ENCODE peak calls at places on chromosome 1, in five cellular contexts. J, P, K, X and Q are unnamed samples.

GRCh38 chr1:24374891-24375786 is 38.4 kb downstream of the STPG1 start:
- DNase-seq in J (peak), P (no peak), K (no peak), X (no peak), Q (no peak)

GRCh38 chr1:61742620-61743431 is 546 bp downstream of the PATJ start:
- DNase-seq in J (peak), P (peak), K (no peak), X (no peak), Q (peak)

GRCh38 chr1:217184854-217185253 is 446.0 kb downstream of the GPATCH2 start:
- DNase-seq in J (no peak), P (no peak), K (no peak), X (no peak), Q (no peak)

GRCh38 chr1:47915677-47916353 is 81.4 kb downstream of the TRABD2B start:
- DNase-seq in J (no peak), P (no peak), K (no peak), X (no peak), Q (no peak)

GRCh38 chr1:117161887-117162286 is 40.3 kb upstream of the TRIM45 start:
- DNase-seq in J (peak), P (peak), K (no peak), X (no peak), Q (no peak)

GRCh38 chr1:116457944-116458343 is 84.9 kb downstream of the ATP1A1 start:
- DNase-seq in J (no peak), P (no peak), K (no peak), X (no peak), Q (no peak)

GRCh38 chr1:18960409-18960808 is 3.9 kb upstream of the IFFO2 start:
- DNase-seq in J (no peak), P (no peak), K (no peak), X (no peak), Q (no peak)

GRCh38 chr1:223114871-223115270 is 28.2 kb downstream of the TLR5 start:
- DNase-seq in J (no peak), P (no peak), K (no peak), X (no peak), Q (no peak)

GRCh38 chr1:109796484-109797305 is 33.0 kb upstream of the EPS8L3 start:
- DNase-seq in J (no peak), P (no peak), K (no peak), X (no peak), Q (no peak)

GRCh38 chr1:59815892-59816291 is 1.1 kb downstream of the HOOK1 start:
- DNase-seq in J (no peak), P (peak), K (no peak), X (no peak), Q (no peak)

GRCh38 chr1:76374111-76374510 is 299.6 kb downstream of the ST6GALNAC3 start:
- DNase-seq in J (no peak), P (no peak), K (no peak), X (no peak), Q (no peak)

GRCh38 chr1:16087733-16088132 is 14.3 kb upstream of the FAM131C start:
- DNase-seq in J (no peak), P (no peak), K (no peak), X (no peak), Q (no peak)

GRCh38 chr1:118974641-118975040 is 13.5 kb downstream of the TBX15 start:
- DNase-seq in J (no peak), P (no peak), K (no peak), X (no peak), Q (no peak)

GRCh38 chr1:157315544-157315943 is 177.3 kb upstream of the ETV3 start:
- DNase-seq in J (no peak), P (no peak), K (no peak), X (no peak), Q (no peak)

GRCh38 chr1:209710098-209710497 is 5.5 kb downstream of the HSD11B1 start:
- DNase-seq in J (no peak), P (no peak), K (no peak), X (no peak), Q (no peak)

GRCh38 chr1:7975212-7975865 is 13.8 kb downstream of the PARK7 start:
- DNase-seq in J (peak), P (peak), K (peak), X (no peak), Q (no peak)

GRCh38 chr1:226674892-226675719 is 64.0 kb downstream of the ITPKB start:
- DNase-seq in J (no peak), P (no peak), K (no peak), X (peak), Q (no peak)

GRCh38 chr1:38235705-38236104 is 189.1 kb upstream of the POU3F1 start:
- DNase-seq in J (no peak), P (no peak), K (no peak), X (no peak), Q (no peak)

GRCh38 chr1:2073382-2074230 is 23.4 kb downstream of the PRKCZ start:
- DNase-seq in J (no peak), P (no peak), K (peak), X (no peak), Q (no peak)

GRCh38 chr1:94820918-94821317 is 761 bp downstream of the SLC44A3 start:
- DNase-seq in J (no peak), P (no peak), K (no peak), X (no peak), Q (no peak)

GRCh38 chr1:116320846-116321245 is 52.2 kb upstream of the ATP1A1 start:
- DNase-seq in J (no peak), P (no peak), K (no peak), X (no peak), Q (no peak)

GRCh38 chr1:46991083-46991923 is 32.2 kb upstream of the CYP4X1 start:
- DNase-seq in J (peak), P (peak), K (peak), X (no peak), Q (no peak)

GRCh38 chr1:224921354-224921753 is 8.1 kb upstream of the DNAH14 start:
- DNase-seq in J (no peak), P (no peak), K (no peak), X (no peak), Q (no peak)

GRCh38 chr1:58882322-58882951 is 98.6 kb upstream of the JUN start:
- DNase-seq in J (no peak), P (no peak), K (no peak), X (no peak), Q (no peak)

GRCh38 chr1:207752456-207753132 is 740 bp downstream of the CD46 start:
- DNase-seq in J (peak), P (peak), K (peak), X (no peak), Q (peak)
- TF ChIP-seq HDAC2 in J (no peak), P (peak), K (no peak), X (no peak), Q (peak)

GRCh38 chr1:36067871-36068270 is 16.0 kb upstream of the TEKT2 start:
- DNase-seq in J (no peak), P (no peak), K (no peak), X (no peak), Q (no peak)

GRCh38 chr1:36068866-36069265 is 15.0 kb upstream of the TEKT2 start:
- DNase-seq in J (no peak), P (no peak), K (no peak), X (no peak), Q (no peak)

DNA sequence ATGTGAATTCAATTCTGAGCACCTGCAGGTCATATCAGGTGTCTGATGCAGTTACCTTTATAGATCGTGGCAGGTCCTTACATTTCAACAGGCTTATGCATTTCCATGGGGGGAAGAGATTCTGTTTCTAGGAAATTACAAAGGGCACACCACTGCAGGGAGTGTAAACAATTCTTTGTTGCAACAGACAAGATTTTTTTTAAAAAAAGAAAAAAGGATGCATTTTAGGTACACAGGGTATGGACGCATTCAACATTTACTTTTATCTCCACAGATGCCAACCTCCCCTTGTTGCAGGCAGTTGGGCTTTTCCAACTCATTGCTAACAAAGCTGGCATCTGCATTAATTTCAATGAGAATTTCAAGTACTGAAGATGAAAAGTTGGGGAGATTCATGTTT is 13.5 kb upstream of the TEKT2 start:
- DNase-seq in J (no peak), P (no peak), K (no peak), X (no peak), Q (no peak)
- TF ChIP-seq HDAC2 in J (no peak), P (no peak), K (no peak), X (no peak), Q (no peak)

DNA sequence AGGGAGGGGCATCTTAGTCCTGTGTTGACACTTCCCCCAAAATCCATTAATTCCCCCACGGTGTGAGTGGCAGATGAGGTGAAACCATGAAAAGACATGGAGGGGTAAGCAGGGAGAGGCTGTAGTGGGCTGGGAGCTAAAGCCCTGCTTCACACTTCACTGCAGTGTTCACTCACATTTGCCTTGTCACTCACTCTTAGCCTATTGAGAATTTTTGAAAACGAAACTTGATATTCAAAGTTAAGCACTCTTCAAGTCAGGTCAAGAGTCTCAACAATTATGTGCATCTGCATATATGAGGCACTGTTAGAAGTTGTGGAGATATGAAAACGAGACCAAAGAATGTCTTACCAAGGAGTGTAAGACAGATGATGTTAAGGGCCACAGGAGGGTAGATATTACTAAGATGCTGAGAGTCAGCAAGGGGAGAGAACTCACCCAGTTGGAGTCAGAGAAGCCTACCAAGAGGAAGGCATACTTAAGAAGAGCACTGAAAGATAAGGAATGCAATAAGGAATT is 64.7 kb upstream of the GJA8 start:
- DNase-seq in J (no peak), P (no peak), K (no peak), X (no peak), Q (no peak)
- TF ChIP-seq HDAC2 in J (no peak), P (no peak), K (no peak), X (no peak), Q (no peak)

GRCh38 chr1:151988405-151988851 is 5.2 kb downstream of the S100A10 start:
- DNase-seq in J (peak), P (no peak), K (peak), X (no peak), Q (no peak)
- TF ChIP-seq HDAC2 in J (no peak), P (no peak), K (peak), X (no peak), Q (no peak)

GRCh38 chr1:22133247-22133927 is 9.5 kb downstream of the WNT4 start:
- DNase-seq in J (no peak), P (no peak), K (no peak), X (no peak), Q (no peak)
- TF ChIP-seq HDAC2 in J (no peak), P (no peak), K (no peak), X (no peak), Q (no peak)

GRCh38 chr1:151043163-151043562 is 4.4 kb upstream of the C1orf56 start:
- DNase-seq in J (no peak), P (no peak), K (no peak), X (no peak), Q (no peak)
- TF ChIP-seq HDAC2 in J (no peak), P (no peak), K (no peak), X (no peak), Q (no peak)

GRCh38 chr1:17759114-17759513 is 4.0 kb downstream of the ACTL8 start:
- DNase-seq in J (peak), P (peak), K (peak), X (no peak), Q (peak)
- TF ChIP-seq HDAC2 in J (no peak), P (no peak), K (no peak), X (no peak), Q (no peak)

GRCh38 chr1:197677752-197678295 is 97.5 kb downstream of the DENND1B start:
- DNase-seq in J (no peak), P (no peak), K (no peak), X (no peak), Q (no peak)
- TF ChIP-seq HDAC2 in J (no peak), P (no peak), K (no peak), X (no peak), Q (no peak)

GRCh38 chr1:231776006-231776707 is 149.6 kb downstream of the DISC1 start:
- DNase-seq in J (no peak), P (no peak), K (no peak), X (no peak), Q (no peak)
- TF ChIP-seq HDAC2 in J (no peak), P (no peak), K (no peak), X (no peak), Q (no peak)